ENCODE peak calls at places on chromosomes 4 and X, in four cellular contexts. One of them, this sample, is unnamed.

GRCh38 chrX:110987292-110987691 is 108.7 kb upstream of the PAK3 start:
- DNase-seq in RWPE1: no peak
- DNase-seq in kidney epithelial cell: no peak
- DNase-seq in left lung: no peak
- DNase-seq in this sample: no peak

GRCh38 chr4:70948665-70949284 is 44.7 kb upstream of the DCK start:
- DNase-seq in kidney epithelial cell: no peak
- DNase-seq in left lung: no peak
- DNase-seq in RWPE1: no peak
- DNase-seq in this sample: no peak

GRCh38 chrX:114267127-114267526 is 316.8 kb upstream of the HTR2C start:
- DNase-seq in kidney epithelial cell: no peak
- DNase-seq in left lung: no peak
- DNase-seq in RWPE1: no peak
- DNase-seq in this sample: no peak

GRCh38 chr4:28248269-28248668 is 1387.6 kb downstream of the STIM2 start:
- DNase-seq in RWPE1: no peak
- DNase-seq in left lung: no peak
- DNase-seq in kidney epithelial cell: no peak
- DNase-seq in this sample: no peak

GRCh38 chrX:120365320-120365719 is 3.4 kb downstream of the ATP1B4 start:
- DNase-seq in kidney epithelial cell: no peak
- DNase-seq in RWPE1: no peak
- DNase-seq in left lung: peak
- DNase-seq in this sample: peak

GRCh38 chr4:37976513-37976912 is 16.3 kb downstream of the PTTG2 start:
- DNase-seq in kidney epithelial cell: no peak
- DNase-seq in RWPE1: no peak
- DNase-seq in left lung: no peak
- DNase-seq in this sample: no peak

GRCh38 chr4:102620697-102621497 is 119.7 kb downstream of the NFKB1 start:
- DNase-seq in left lung: no peak
- DNase-seq in kidney epithelial cell: peak
- DNase-seq in RWPE1: peak
- DNase-seq in this sample: no peak

GRCh38 chr4:88613417-88613875 is 21.2 kb downstream of the HERC3 start:
- DNase-seq in RWPE1: no peak
- DNase-seq in left lung: no peak
- DNase-seq in kidney epithelial cell: no peak
- DNase-seq in this sample: no peak

GRCh38 chr4:30722916-30723270 is 2.7 kb downstream of the PCDH7 start:
- DNase-seq in RWPE1: no peak
- DNase-seq in kidney epithelial cell: no peak
- DNase-seq in left lung: no peak
- DNase-seq in this sample: no peak

GRCh38 chrX:10697552-10697951 is 77.2 kb upstream of the MID1 start:
- DNase-seq in kidney epithelial cell: no peak
- DNase-seq in RWPE1: no peak
- DNase-seq in left lung: no peak
- DNase-seq in this sample: no peak

DNA sequence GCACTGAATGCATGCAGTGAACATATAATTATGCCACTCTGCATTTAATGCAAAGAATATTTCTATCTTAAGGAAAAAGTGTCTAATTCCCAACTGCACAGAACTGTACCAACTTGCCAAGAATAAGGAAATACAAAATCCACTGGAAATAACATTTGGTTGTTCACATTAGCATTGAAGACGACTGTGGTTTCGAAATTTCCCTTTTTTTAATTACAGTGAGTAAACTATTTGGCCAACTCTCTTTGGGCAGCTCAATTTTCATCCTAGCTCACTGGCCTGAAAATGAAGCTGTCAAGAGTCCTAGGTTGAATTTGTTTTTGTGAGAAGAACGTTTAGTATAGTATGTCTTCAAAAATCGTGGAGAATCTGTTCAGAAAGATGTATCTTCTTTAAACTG is 81.6 kb upstream of the MID1 start:
- DNase-seq in left lung: no peak
- DNase-seq in RWPE1: no peak
- DNase-seq in kidney epithelial cell: no peak
- DNase-seq in this sample: no peak
- TF ChIP-seq CTCF in left lung: no peak
- TF ChIP-seq CTCF in RWPE1: no peak
- TF ChIP-seq CTCF in kidney epithelial cell: no peak
- TF ChIP-seq CTCF in this sample: no peak

DNA sequence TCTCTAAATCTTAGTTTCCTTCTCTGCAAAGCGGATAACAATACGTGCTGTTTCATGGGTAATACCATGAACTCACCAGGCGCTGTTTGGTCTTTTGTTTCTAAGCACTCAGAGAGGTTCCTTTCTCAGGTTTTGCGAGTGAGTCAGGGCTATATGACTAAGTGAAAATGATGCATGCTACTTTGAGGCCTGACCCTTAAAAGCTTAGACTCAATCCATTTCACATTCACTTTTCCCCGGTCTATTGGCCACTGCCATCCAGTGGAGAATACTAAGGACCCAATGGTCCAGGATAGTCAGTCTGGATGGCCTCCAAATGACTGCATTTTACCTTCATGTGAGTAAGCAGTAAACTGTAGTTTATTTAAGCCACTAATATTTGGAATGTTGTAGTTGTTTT is 400.8 kb upstream of the SLIT2 start:
- DNase-seq in RWPE1: peak
- DNase-seq in left lung: no peak
- DNase-seq in kidney epithelial cell: peak
- DNase-seq in this sample: no peak
- TF ChIP-seq CTCF in RWPE1: no peak
- TF ChIP-seq CTCF in left lung: no peak
- TF ChIP-seq CTCF in kidney epithelial cell: peak
- TF ChIP-seq CTCF in this sample: no peak

GRCh38 chr4:80305466-80305865 is 30.1 kb upstream of the CFAP299 start:
- DNase-seq in left lung: no peak
- DNase-seq in RWPE1: no peak
- DNase-seq in kidney epithelial cell: no peak
- DNase-seq in this sample: no peak
- TF ChIP-seq CTCF in left lung: no peak
- TF ChIP-seq CTCF in RWPE1: no peak
- TF ChIP-seq CTCF in kidney epithelial cell: no peak
- TF ChIP-seq CTCF in this sample: no peak

GRCh38 chr4:61149278-61149677 is 50.8 kb upstream of the ADGRL3 start:
- DNase-seq in left lung: no peak
- DNase-seq in RWPE1: peak
- DNase-seq in kidney epithelial cell: peak
- DNase-seq in this sample: no peak
- TF ChIP-seq CTCF in left lung: no peak
- TF ChIP-seq CTCF in RWPE1: no peak
- TF ChIP-seq CTCF in kidney epithelial cell: no peak
- TF ChIP-seq CTCF in this sample: no peak

GRCh38 chr4:142282870-142283431 is 563.1 kb downstream of the INPP4B start:
- DNase-seq in left lung: no peak
- DNase-seq in kidney epithelial cell: no peak
- DNase-seq in RWPE1: no peak
- DNase-seq in this sample: no peak
- TF ChIP-seq CTCF in left lung: peak
- TF ChIP-seq CTCF in kidney epithelial cell: no peak
- TF ChIP-seq CTCF in RWPE1: no peak
- TF ChIP-seq CTCF in this sample: peak

GRCh38 chr4:53712326-53712725 is 121.0 kb upstream of the LNX1 start:
- DNase-seq in RWPE1: no peak
- DNase-seq in kidney epithelial cell: no peak
- DNase-seq in left lung: no peak
- DNase-seq in this sample: no peak

GRCh38 chr4:53706422-53707032 is 115.2 kb upstream of the LNX1 start:
- DNase-seq in RWPE1: peak
- DNase-seq in kidney epithelial cell: no peak
- DNase-seq in left lung: no peak
- DNase-seq in this sample: no peak

GRCh38 chr4:53711916-53712315 is 120.6 kb upstream of the LNX1 start:
- DNase-seq in left lung: no peak
- DNase-seq in RWPE1: no peak
- DNase-seq in kidney epithelial cell: no peak
- DNase-seq in this sample: no peak

GRCh38 chr4:53713296-53713695 is 122.0 kb upstream of the LNX1 start:
- DNase-seq in left lung: no peak
- DNase-seq in RWPE1: no peak
- DNase-seq in kidney epithelial cell: no peak
- DNase-seq in this sample: no peak

DNA sequence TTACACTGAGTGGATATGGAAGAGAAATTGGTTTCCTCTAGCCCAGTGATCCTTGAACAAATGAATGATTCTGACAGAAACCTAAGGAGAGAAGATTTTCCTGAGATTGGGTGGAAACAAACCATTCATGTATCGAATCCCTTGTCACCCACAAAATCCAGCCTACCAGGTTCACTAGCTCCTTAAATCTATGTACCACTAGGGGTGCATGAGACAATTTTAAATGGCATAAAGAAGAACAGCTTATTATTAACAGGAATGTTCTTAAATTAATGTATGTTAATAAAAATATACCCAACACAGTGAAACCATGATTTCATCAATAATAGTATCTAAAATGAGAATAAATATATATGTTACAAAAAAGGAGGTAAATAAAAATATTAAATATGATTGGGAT is 118.4 kb upstream of the LNX1 start:
- DNase-seq in RWPE1: no peak
- DNase-seq in left lung: no peak
- DNase-seq in kidney epithelial cell: no peak
- DNase-seq in this sample: no peak
- TF ChIP-seq CTCF in RWPE1: no peak
- TF ChIP-seq CTCF in left lung: no peak
- TF ChIP-seq CTCF in kidney epithelial cell: no peak
- TF ChIP-seq CTCF in this sample: no peak

GRCh38 chr4:17511950-17512795 is at the start of gene QDPR:
- DNase-seq in left lung: peak
- DNase-seq in kidney epithelial cell: peak
- DNase-seq in RWPE1: peak
- DNase-seq in this sample: peak
- TF ChIP-seq CTCF in left lung: peak
- TF ChIP-seq CTCF in kidney epithelial cell: peak
- TF ChIP-seq CTCF in RWPE1: peak
- TF ChIP-seq CTCF in this sample: no peak

GRCh38 chr4:159487284-159487747 is 384.4 kb downstream of the RAPGEF2 start:
- DNase-seq in left lung: no peak
- DNase-seq in RWPE1: peak
- DNase-seq in kidney epithelial cell: peak
- DNase-seq in this sample: no peak
- TF ChIP-seq CTCF in left lung: peak
- TF ChIP-seq CTCF in RWPE1: peak
- TF ChIP-seq CTCF in kidney epithelial cell: peak
- TF ChIP-seq CTCF in this sample: peak

DNA sequence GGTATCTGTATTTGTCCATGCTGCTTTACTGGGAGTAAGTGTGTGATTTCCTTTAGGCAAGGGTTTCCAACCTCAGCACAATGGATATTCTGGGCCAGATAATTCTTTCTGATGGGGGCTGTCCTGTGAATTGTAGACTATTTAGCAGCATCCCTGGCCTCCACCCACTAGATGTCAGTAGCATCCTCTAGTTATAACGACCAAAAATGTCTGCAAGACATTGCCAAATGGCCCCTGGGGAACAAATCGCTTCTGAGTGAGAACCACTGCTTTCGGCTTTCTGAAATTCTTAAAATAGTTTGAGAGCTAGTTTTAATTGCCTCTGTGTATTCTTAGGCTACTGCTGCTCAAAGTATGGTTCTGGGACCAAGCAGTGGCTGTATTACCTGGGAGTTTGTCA is 81.2 kb upstream of the GPM6B start:
- DNase-seq in kidney epithelial cell: no peak
- DNase-seq in left lung: no peak
- DNase-seq in RWPE1: no peak
- DNase-seq in this sample: no peak
- TF ChIP-seq CTCF in kidney epithelial cell: peak
- TF ChIP-seq CTCF in left lung: no peak
- TF ChIP-seq CTCF in RWPE1: no peak
- TF ChIP-seq CTCF in this sample: no peak

GRCh38 chr4:174207370-174207769 is 76.1 kb downstream of the FBXO8 start:
- DNase-seq in kidney epithelial cell: no peak
- DNase-seq in RWPE1: no peak
- DNase-seq in left lung: no peak
- DNase-seq in this sample: no peak

GRCh38 chr4:174209296-174209695 is 74.2 kb downstream of the FBXO8 start:
- DNase-seq in RWPE1: no peak
- DNase-seq in kidney epithelial cell: no peak
- DNase-seq in left lung: no peak
- DNase-seq in this sample: no peak

GRCh38 chr4:174201898-174202297 is 81.6 kb downstream of the FBXO8 start:
- DNase-seq in kidney epithelial cell: no peak
- DNase-seq in left lung: no peak
- DNase-seq in RWPE1: no peak
- DNase-seq in this sample: no peak

GRCh38 chr4:174199735-174200134 is 83.7 kb downstream of the FBXO8 start:
- DNase-seq in kidney epithelial cell: no peak
- DNase-seq in left lung: no peak
- DNase-seq in RWPE1: no peak
- DNase-seq in this sample: no peak

DNA sequence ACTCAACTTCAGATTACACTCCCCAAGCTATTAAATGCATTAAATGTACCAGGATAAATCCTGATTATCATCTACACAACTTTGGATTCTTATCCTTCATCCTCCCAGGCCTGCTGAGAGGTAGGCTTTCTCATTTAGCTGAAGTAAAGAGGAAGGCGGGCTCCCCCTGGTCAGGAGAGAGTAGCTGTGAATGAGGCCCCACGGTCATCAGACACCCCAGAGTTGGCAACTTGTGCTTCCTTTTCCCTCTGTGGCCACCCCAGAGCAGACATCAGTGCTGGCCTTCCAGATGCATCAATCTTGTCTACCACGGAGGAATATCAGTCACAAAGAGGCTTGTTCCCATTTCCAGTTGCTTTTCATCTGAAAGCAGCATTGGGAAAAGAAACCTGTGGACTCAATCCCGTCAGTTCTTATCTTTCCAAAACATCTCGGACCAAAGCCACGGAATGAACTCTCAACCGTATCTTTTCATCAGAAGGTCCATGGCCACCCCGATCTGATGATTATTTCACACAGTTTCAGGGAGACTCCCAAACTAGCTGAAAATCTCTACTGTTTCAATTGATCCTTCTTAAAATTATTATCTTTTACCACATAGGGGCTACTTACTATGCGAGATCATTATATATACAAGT is 79.2 kb downstream of the FBXO8 start:
- DNase-seq in kidney epithelial cell: no peak
- DNase-seq in RWPE1: no peak
- DNase-seq in left lung: no peak
- DNase-seq in this sample: no peak
- TF ChIP-seq CTCF in kidney epithelial cell: no peak
- TF ChIP-seq CTCF in RWPE1: no peak
- TF ChIP-seq CTCF in left lung: no peak
- TF ChIP-seq CTCF in this sample: no peak